ENCODE peak calls at places on chromosomes 12 and 14, in seven cellular contexts. M, B, E, D, C, F and O are unnamed samples. For H3K4me1, the result is how much of the 10 kb centered on the place peaks cover.

GRCh38 chr12:125093681-125094025 is 28.4 kb downstream of the AACS start:
- DNase-seq in M (no peak), B (no peak), E (no peak), D (no peak), C (no peak), F (no peak), O (no peak)

GRCh38 chr12:13373131-13373530 is 176.6 kb downstream of the EMP1 start:
- DNase-seq in M (peak), B (no peak), E (no peak), D (no peak), C (no peak), F (no peak), O (no peak)

GRCh38 chr12:15322164-15323054 is at the start of gene PTPRO:
- DNase-seq in M (no peak), B (peak), E (no peak), D (no peak), C (peak), F (no peak), O (peak)

GRCh38 chr12:24845615-24846014 is 103.3 kb downstream of the BCAT1 start:
- DNase-seq in M (no peak), B (no peak), E (no peak), D (no peak), C (no peak), F (no peak), O (no peak)

GRCh38 chr12:27344246-27344645 is 11.6 kb downstream of the BMAL2 start:
- DNase-seq in M (no peak), B (no peak), E (no peak), D (no peak), C (no peak), F (no peak), O (no peak)

GRCh38 chr14:43116341-43116740 is 1390.7 kb downstream of the FSCB start:
- DNase-seq in M (no peak), B (no peak), E (no peak), D (no peak), C (peak), F (no peak), O (no peak)

GRCh38 chr12:127340381-127340780 is 926.6 kb upstream of the TMEM132C start:
- DNase-seq in M (no peak), B (no peak), E (no peak), D (no peak), C (no peak), F (no peak), O (no peak)

GRCh38 chr14:21070610-21071224 is 613 bp downstream of the ARHGEF40 start:
- DNase-seq in M (no peak), B (peak), E (no peak), D (no peak), C (no peak), F (peak), O (peak)

GRCh38 chr14:31945701-31946100 is 131.4 kb upstream of the ARHGAP5 start:
- DNase-seq in M (no peak), B (no peak), E (no peak), D (no peak), C (no peak), F (no peak), O (no peak)

GRCh38 chr12:102093319-102093718 is 26.6 kb downstream of the NUP37 start:
- DNase-seq in M (no peak), B (no peak), E (no peak), D (no peak), C (no peak), F (no peak), O (no peak)

GRCh38 chr12:11812558-11813421 is 163.3 kb downstream of the ETV6 start:
- DNase-seq in M (no peak), B (no peak), E (no peak), D (no peak), C (no peak), F (no peak), O (no peak)

GRCh38 chr14:20427231-20428009 is 8.5 kb downstream of the KLHL33 start:
- DNase-seq in M (no peak), B (no peak), E (no peak), D (no peak), C (peak), F (no peak), O (no peak)

GRCh38 chr14:72617391-72618011 is 276.4 kb downstream of the DPF3 start:
- DNase-seq in M (peak), B (no peak), E (no peak), D (no peak), C (no peak), F (no peak), O (peak)

GRCh38 chr14:63266106-63266505 is 52.6 kb downstream of the GPHB5 start:
- DNase-seq in M (no peak), B (no peak), E (no peak), D (no peak), C (no peak), F (no peak), O (no peak)

GRCh38 chr14:89504602-89505320 is 87.7 kb upstream of the FOXN3 start:
- DNase-seq in M (no peak), B (no peak), E (no peak), D (no peak), C (no peak), F (peak), O (no peak)

GRCh38 chr14:90815817-90816662 is at the start of gene TTC7B:
- DNase-seq in M (no peak), B (peak), E (no peak), D (peak), C (no peak), F (no peak), O (no peak)

DNA sequence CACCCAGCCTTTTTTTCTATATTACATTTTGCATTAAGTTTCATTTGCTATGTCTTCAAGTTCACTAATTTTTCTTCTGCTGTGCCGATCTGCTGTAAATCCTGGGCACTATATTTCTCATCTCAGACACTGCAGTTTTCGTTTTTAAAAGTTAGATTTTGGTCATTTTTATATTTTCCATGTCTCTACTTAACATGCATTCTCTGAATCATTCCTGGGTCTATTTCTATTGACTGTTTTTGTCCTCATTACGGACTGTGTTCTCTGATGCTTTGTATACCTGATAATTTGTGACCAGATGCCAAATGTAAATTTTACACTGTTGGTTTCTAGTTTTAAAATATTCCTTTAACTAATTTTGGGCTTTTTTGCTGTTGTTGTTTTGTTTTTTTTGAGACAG is 64.5 kb downstream of the R3HDM2 start:
- DNase-seq in M (no peak), B (no peak), E (no peak), D (no peak), C (no peak), F (no peak), O (no peak)
- TF ChIP-seq POLR2A in M (no peak), B (no peak), E (no peak), D (no peak), C (no peak), F (no peak), O (no peak)

GRCh38 chr12:53461059-53461458 is 9.2 kb downstream of the PCBP2 start:
- DNase-seq in M (no peak), B (no peak), E (no peak), D (no peak), C (no peak), F (no peak), O (no peak)
- H3K4me1 ChIP-seq in M (half or more), B (under half), E (half or more), D (under half), C (half or more), F (under half), O (under half)

GRCh38 chr14:100381386-100382105 is 58.4 kb downstream of the SLC25A47 start:
- DNase-seq in M (no peak), B (no peak), E (no peak), D (no peak), C (no peak), F (no peak), O (no peak)
- TF ChIP-seq POLR2A in M (no peak), B (no peak), E (no peak), D (no peak), C (no peak), F (no peak), O (no peak)

DNA sequence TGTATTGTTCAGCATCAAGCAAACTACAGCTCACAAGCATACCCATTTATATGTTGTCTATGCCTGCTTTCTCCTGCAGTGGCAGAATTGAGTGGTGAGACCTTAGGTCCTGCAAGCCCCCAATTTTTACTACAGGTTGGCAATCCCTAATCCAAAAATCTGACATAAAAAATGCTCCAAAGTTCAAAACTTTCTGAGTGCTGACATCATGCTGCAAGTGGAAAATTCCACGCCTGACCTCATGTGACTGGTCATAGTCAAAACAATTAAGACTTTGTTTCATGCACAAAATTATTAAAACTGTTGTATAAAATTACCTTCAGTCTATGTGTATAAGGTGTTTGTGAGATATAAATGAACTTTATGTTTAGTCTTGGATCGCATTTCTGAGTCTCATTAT is 81.4 kb downstream of the AEBP2 start:
- DNase-seq in M (no peak), B (no peak), E (no peak), D (no peak), C (no peak), F (no peak), O (no peak)
- H3K4me1 ChIP-seq in M (under half), B (under half), E (under half), D (under half), C (under half), F (under half), O (under half)

DNA sequence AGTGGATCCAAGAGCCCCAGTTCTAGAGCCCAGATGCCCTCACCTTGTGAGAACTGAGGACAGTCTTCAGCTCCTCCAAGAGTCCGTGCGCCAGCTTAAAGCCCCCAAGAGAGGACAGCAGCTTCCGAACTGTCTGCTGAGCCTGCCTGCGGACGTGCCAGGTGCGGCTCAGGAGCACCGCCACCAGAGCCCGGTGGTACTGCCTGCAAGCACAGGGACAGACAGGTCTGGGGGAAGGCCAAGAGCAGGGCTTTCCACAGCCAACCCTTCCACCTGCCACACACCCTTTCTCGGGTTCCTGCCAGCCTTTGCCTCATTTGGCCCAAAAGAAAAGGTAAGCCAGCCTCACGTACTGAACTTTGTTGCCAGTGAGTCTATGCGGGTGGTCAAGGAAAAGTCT is 30.2 kb downstream of the GCN1 start:
- DNase-seq in M (no peak), B (no peak), E (no peak), D (no peak), C (no peak), F (no peak), O (no peak)
- TF ChIP-seq POLR2A in M (no peak), B (no peak), E (no peak), D (no peak), C (no peak), F (no peak), O (no peak)

GRCh38 chr14:104788873-104789663 is 6.5 kb downstream of the AKT1 start:
- DNase-seq in M (no peak), B (no peak), E (no peak), D (no peak), C (no peak), F (no peak), O (no peak)

GRCh38 chr14:104787736-104788532 is 7.6 kb downstream of the AKT1 start:
- DNase-seq in M (no peak), B (no peak), E (no peak), D (no peak), C (no peak), F (peak), O (no peak)

GRCh38 chr14:104786726-104787675 is 8.5 kb downstream of the AKT1 start:
- DNase-seq in M (no peak), B (no peak), E (no peak), D (no peak), C (no peak), F (no peak), O (no peak)

GRCh38 chr14:104789752-104790743 is 5.5 kb downstream of the AKT1 start:
- DNase-seq in M (no peak), B (no peak), E (no peak), D (no peak), C (no peak), F (no peak), O (no peak)

DNA sequence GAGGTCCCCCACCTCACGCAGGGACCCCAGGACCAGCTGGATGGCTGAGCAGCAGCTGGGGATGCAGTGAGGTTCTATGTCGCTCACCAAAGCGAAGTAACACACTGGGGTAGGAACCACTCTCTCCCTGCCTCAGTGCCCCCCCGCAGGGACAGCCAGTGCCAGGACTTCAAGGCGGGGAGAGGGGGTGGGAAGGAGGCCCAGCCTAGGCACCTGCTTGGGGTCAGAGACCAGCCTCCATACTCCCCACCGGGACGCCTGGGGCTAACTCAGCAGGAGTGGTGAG is 7.1 kb downstream of the AKT1 start:
- DNase-seq in M (no peak), B (no peak), E (no peak), D (no peak), C (no peak), F (no peak), O (no peak)
- H3K4me1 ChIP-seq in M (under half), B (under half), E (half or more), D (half or more), C (under half), F (half or more), O (half or more)

DNA sequence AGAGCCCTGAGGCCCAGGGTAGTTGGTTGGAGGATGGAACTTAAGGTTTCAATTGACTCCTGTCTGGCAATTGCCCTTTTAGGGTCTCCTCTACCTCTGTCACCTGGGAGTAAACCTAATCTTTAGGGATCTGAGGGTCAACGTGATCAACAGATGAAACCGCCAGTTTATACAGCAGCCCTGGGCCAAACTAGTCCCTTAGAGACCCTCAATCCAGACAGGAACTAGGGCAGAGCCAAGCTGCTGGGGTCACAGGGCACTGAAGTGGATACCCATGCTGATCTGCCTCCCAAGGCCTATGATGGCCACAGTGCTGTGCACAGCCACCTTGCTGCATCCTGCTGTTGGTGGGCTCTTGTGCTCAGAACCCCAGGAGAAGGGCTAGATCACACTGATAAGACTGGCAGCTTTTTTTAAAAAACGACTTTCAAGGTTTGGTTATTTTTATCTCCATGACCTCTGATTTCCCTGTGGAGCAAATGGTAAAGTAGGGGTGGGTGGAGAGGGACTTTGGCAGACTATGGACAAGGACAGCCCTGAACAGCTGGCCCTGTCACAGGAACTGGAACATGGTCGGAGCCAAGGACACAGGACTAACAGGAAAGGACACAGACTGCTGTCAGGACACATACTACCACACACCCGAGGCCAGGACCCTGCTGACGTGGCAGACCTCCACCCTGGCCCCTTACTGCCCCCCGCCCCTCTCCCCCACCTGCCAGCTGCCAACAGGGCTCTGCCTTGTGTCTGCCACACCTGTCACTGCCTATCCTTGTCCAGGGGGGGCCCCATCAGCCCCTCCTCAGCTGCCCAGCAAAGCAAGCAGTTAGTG is 474 bp downstream of the FITM1 start:
- DNase-seq in M (no peak), B (no peak), E (no peak), D (no peak), C (no peak), F (no peak), O (no peak)
- TF ChIP-seq POLR2A in M (no peak), B (no peak), E (no peak), D (no peak), C (no peak), F (no peak), O (no peak)

DNA sequence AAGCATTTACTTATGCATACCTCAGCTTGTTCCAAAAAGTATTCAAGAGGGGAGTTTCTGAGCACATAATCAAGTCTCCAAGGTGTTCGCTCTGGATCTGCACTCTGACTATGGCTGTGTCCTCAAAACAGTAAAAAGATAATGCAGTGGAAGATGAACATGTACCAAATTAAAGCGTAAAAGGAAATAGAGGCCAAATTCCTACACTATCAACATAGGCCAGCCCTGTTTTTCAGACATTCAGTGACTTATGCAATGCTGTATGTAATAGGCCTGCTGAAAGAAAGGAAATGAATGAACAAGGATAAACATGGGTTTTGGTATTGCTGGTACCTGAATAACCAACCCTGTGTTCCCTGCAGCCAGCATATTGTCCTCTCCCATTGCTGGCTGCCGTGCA is 115.7 kb downstream of the SAMD4A start:
- DNase-seq in M (no peak), B (no peak), E (no peak), D (no peak), C (no peak), F (no peak), O (no peak)
- H3K4me1 ChIP-seq in M (half or more), B (under half), E (half or more), D (half or more), C (under half), F (under half), O (under half)